ENCODE peak calls at places on chromosomes 16 and 17, in seven cellular contexts. S is IMR-90, U is K562, E is SK-N-SH, A is HepG2, M is A549, D is GM12878. J is an unnamed sample.

GRCh38 chr17:16287563-16288027 is 65.7 kb downstream of the CENPV start:
- DNase-seq in S (peak; percentile 87), U (no peak), E (no peak), A (peak; percentile 48), M (no peak), D (peak; percentile 80), J (no peak)

GRCh38 chr17:37315601-37316000 is 60.2 kb upstream of the C17orf78 start:
- DNase-seq in S (no peak), U (no peak), E (no peak), A (no peak), M (no peak), D (no peak), J (no peak)

GRCh38 chr17:73399056-73399455 is 87.3 kb upstream of the CDC42EP4 start:
- DNase-seq in S (no peak), U (no peak), E (no peak), A (no peak), M (no peak), D (no peak), J (no peak)

GRCh38 chr16:27315333-27316037 is 1.7 kb downstream of the IL4R start:
- DNase-seq in S (peak; percentile 65), U (no peak), E (no peak), A (peak; percentile 81), M (peak; percentile 58), D (no peak), J (peak; percentile 60)

GRCh38 chr17:82049521-82049971 is 2.1 kb downstream of the RFNG start:
- DNase-seq in S (no peak), U (no peak), E (no peak), A (no peak), M (no peak), D (no peak), J (no peak)

GRCh38 chr16:82660078-82660645 is 33.4 kb downstream of the CDH13 start:
- DNase-seq in S (peak; percentile 63), U (no peak), E (no peak), A (no peak), M (no peak), D (no peak), J (no peak)

GRCh38 chr16:57289391-57290257 is 5.2 kb upstream of the PLLP start:
- DNase-seq in S (no peak), U (no peak), E (no peak), A (no peak), M (no peak), D (no peak), J (no peak)

GRCh38 chr16:8733849-8734540 is 59.6 kb downstream of the ABAT start:
- DNase-seq in S (no peak), U (no peak), E (no peak), A (no peak), M (no peak), D (no peak), J (no peak)

GRCh38 chr16:12646490-12647274 is 157.0 kb downstream of the CPPED1 start:
- DNase-seq in S (no peak), U (no peak), E (peak; percentile 25), A (peak; percentile 47), M (no peak), D (peak; percentile 70), J (no peak)

GRCh38 chr16:85445779-85446222 is 167.3 kb upstream of the GSE1 start:
- DNase-seq in S (peak; percentile 29), U (peak; percentile 43), E (peak; percentile 79), A (no peak), M (no peak), D (no peak), J (no peak)

GRCh38 chr17:20046629-20047028 is 37.5 kb downstream of the SPECC1 start:
- DNase-seq in S (no peak), U (no peak), E (no peak), A (no peak), M (no peak), D (no peak), J (no peak)

GRCh38 chr17:76686538-76687277 is 24.1 kb downstream of the MXRA7 start:
- DNase-seq in S (no peak), U (no peak), E (peak; percentile 75), A (no peak), M (no peak), D (no peak), J (no peak)

GRCh38 chr17:48472485-48473281 is 42.7 kb upstream of the SKAP1 start:
- DNase-seq in S (peak; percentile 94), U (no peak), E (no peak), A (no peak), M (no peak), D (no peak), J (no peak)

GRCh38 chr17:73227379-73227778 is 34.3 kb downstream of the CPSF4L start:
- DNase-seq in S (no peak), U (no peak), E (no peak), A (no peak), M (no peak), D (no peak), J (no peak)

GRCh38 chr17:57898487-57899311 is 48.9 kb upstream of the MRPS23 start:
- DNase-seq in S (peak; percentile 49), U (no peak), E (peak; percentile 58), A (peak; percentile 72), M (no peak), D (no peak), J (peak; percentile 77)

GRCh38 chr16:30090607-30091332 is 954 bp downstream of the TBX6 start:
- DNase-seq in S (no peak), U (no peak), E (no peak), A (no peak), M (no peak), D (no peak), J (no peak)

GRCh38 chr17:62627219-62627903 is at the start of gene MRC2:
- DNase-seq in S (peak; percentile 82), U (peak; percentile 75), E (peak; percentile 93), A (no peak), M (peak; percentile 86), D (no peak), J (no peak)

GRCh38 chr17:82437325-82437668 is 13.3 kb downstream of the CYBC1 start:
- DNase-seq in S (no peak), U (no peak), E (peak; percentile 34), A (no peak), M (no peak), D (no peak), J (no peak)

GRCh38 chr17:82198092-82198491 is 14.6 kb downstream of the CCDC57 start:
- DNase-seq in S (no peak), U (no peak), E (peak; percentile 5), A (no peak), M (no peak), D (no peak), J (no peak)

GRCh38 chr17:42163113-42163512 is 8.3 kb upstream of the RAB5C start:
- DNase-seq in S (no peak), U (peak; percentile 76), E (peak; percentile 61), A (peak; percentile 49), M (peak; percentile 49), D (no peak), J (peak; percentile 94)

GRCh38 chr17:81470944-81471803 is 41.4 kb downstream of the ACTG1 start:
- DNase-seq in S (peak; percentile 30), U (no peak), E (peak; percentile 68), A (no peak), M (no peak), D (no peak), J (no peak)

GRCh38 chr16:72722552-72722951 is 325.4 kb downstream of the ZFHX3 start:
- DNase-seq in S (no peak), U (peak; percentile 7), E (no peak), A (no peak), M (no peak), D (no peak), J (peak; percentile 78)
- TF ChIP-seq RFX5 in S (no peak), U (no peak), E (no peak), A (no peak), M (no peak), D (no peak), J (no peak)

DNA sequence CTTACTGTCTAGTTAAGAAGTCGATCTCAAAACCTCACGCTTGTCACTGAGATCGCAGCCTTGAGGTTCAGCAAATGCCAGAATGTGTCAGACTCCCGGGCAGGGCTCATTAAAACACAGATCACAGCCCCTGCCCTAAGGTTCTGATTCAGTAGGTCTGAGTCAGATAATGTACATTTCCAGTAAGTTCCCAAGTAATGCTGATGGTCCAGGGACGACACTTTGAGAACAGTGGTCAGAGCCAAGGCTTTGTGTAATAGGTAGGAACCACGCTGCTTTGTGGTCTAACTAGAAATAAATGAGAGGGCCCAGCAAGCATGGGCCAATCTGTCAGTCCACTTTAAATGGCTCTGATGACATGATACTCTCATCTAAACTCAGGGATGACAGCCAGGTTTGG is 228.6 kb downstream of the ZFHX3 start:
- DNase-seq in S (peak; percentile 74), U (no peak), E (no peak), A (no peak), M (no peak), D (no peak), J (no peak)
- TF ChIP-seq RFX5 in S (no peak), U (no peak), E (no peak), A (no peak), M (no peak), D (no peak), J (no peak)

GRCh38 chr16:2512920-2513404 is 790 bp upstream of the ATP6V0C start:
- DNase-seq in S (no peak), U (peak; percentile 44), E (peak; percentile 58), A (no peak), M (no peak), D (no peak), J (no peak)

GRCh38 chr16:2513405-2514332 is at the start of gene ATP6V0C:
- DNase-seq in S (peak; percentile 79), U (peak; percentile 88), E (peak; percentile 97), A (peak; percentile 83), M (peak; percentile 86), D (peak; percentile 40), J (peak; percentile 80)

GRCh38 chr16:2516391-2517240 is 2.9 kb downstream of the ATP6V0C start:
- DNase-seq in S (peak; percentile 10), U (no peak), E (no peak), A (no peak), M (no peak), D (no peak), J (no peak)

GRCh38 chr16:2514333-2515179 is 804 bp downstream of the ATP6V0C start:
- DNase-seq in S (no peak), U (peak; percentile 80), E (no peak), A (no peak), M (no peak), D (no peak), J (no peak)

GRCh38 chr16:2515180-2515803 is 1.5 kb downstream of the ATP6V0C start:
- DNase-seq in S (no peak), U (no peak), E (no peak), A (no peak), M (no peak), D (no peak), J (no peak)
- TF ChIP-seq RFX5 in S (no peak), U (no peak), E (no peak), A (no peak), M (no peak), D (no peak), J (no peak)

GRCh38 chr17:40330850-40331470 is 22.0 kb downstream of the RARA start:
- DNase-seq in S (no peak), U (no peak), E (no peak), A (no peak), M (no peak), D (no peak), J (no peak)

GRCh38 chr17:40328386-40328766 is 19.4 kb downstream of the RARA start:
- DNase-seq in S (no peak), U (no peak), E (no peak), A (no peak), M (no peak), D (no peak), J (no peak)

GRCh38 chr17:40327735-40328385 is 18.9 kb downstream of the RARA start:
- DNase-seq in S (no peak), U (no peak), E (no peak), A (no peak), M (no peak), D (no peak), J (no peak)

GRCh38 chr17:40331743-40332641 is 23.0 kb downstream of the RARA start:
- DNase-seq in S (no peak), U (no peak), E (peak; percentile 97), A (no peak), M (no peak), D (no peak), J (no peak)

GRCh38 chr17:40329981-40330794 is 21.2 kb downstream of the RARA start:
- DNase-seq in S (no peak), U (peak; percentile 48), E (peak; percentile 67), A (no peak), M (no peak), D (no peak), J (no peak)
- TF ChIP-seq RFX5 in S (no peak), U (no peak), E (no peak), A (no peak), M (no peak), D (no peak), J (no peak)